ENCODE peak calls at places on chromosomes 4 and X, in six cellular contexts. P, K, R, W, Y and N are unnamed samples.

GRCh38 chrX:1400049-1400448 is 8.1 kb upstream of the SLC25A6 start:
- DNase-seq in P (no peak), K (no peak), R (no peak), W (no peak), Y (no peak), N (no peak)

GRCh38 chr4:103497692-103498091 is 222.1 kb downstream of the TACR3 start:
- DNase-seq in P (no peak), K (no peak), R (no peak), W (no peak), Y (no peak), N (no peak)

GRCh38 chrX:10429908-10430307 is 190.5 kb downstream of the MID1 start:
- DNase-seq in P (no peak), K (no peak), R (no peak), W (no peak), Y (no peak), N (no peak)

GRCh38 chr4:122045533-122045932 is 93.7 kb upstream of the TRPC3 start:
- DNase-seq in P (no peak), K (peak), R (peak), W (peak), Y (peak), N (no peak)

GRCh38 chrX:97482901-97483300 is 599.2 kb downstream of the RPA4 start:
- DNase-seq in P (no peak), K (no peak), R (no peak), W (no peak), Y (no peak), N (no peak)

GRCh38 chr4:55363618-55364420 is 17.8 kb downstream of the SRD5A3 start:
- DNase-seq in P (peak), K (no peak), R (no peak), W (no peak), Y (peak), N (no peak)

GRCh38 chr4:185708348-185708747 is 103.6 kb downstream of the SORBS2 start:
- DNase-seq in P (no peak), K (peak), R (peak), W (no peak), Y (peak), N (no peak)

GRCh38 chrX:138996268-138996667 is 284.8 kb upstream of the FGF13 start:
- DNase-seq in P (no peak), K (no peak), R (no peak), W (no peak), Y (no peak), N (no peak)

GRCh38 chrX:135535077-135535630 is 14.7 kb downstream of the INTS6L start:
- DNase-seq in P (no peak), K (no peak), R (no peak), W (no peak), Y (no peak), N (no peak)

GRCh38 chrX:51955200-51955599 is 61.8 kb downstream of the MAGED1 start:
- DNase-seq in P (no peak), K (no peak), R (no peak), W (no peak), Y (no peak), N (no peak)

GRCh38 chr4:32290102-32290501 is 1569.9 kb downstream of the PCDH7 start:
- DNase-seq in P (no peak), K (no peak), R (no peak), W (no peak), Y (no peak), N (no peak)

GRCh38 chrX:24498181-24498580 is 33.1 kb downstream of the PDK3 start:
- DNase-seq in P (no peak), K (peak), R (peak), W (peak), Y (peak), N (no peak)

GRCh38 chr4:67282749-67283148 is 262.6 kb downstream of the CENPC start:
- DNase-seq in P (no peak), K (no peak), R (no peak), W (no peak), Y (no peak), N (no peak)

GRCh38 chr4:150126201-150126879 is 48.1 kb downstream of the DCLK2 start:
- DNase-seq in P (no peak), K (peak), R (no peak), W (no peak), Y (peak), N (no peak)

GRCh38 chr4:93384897-93385296 is 443.7 kb upstream of the ATOH1 start:
- DNase-seq in P (no peak), K (no peak), R (no peak), W (no peak), Y (no peak), N (no peak)

GRCh38 chr4:75513529-75514130 is 573 bp downstream of the RCHY1 start:
- DNase-seq in P (no peak), K (no peak), R (no peak), W (no peak), Y (peak), N (no peak)

GRCh38 chr4:80309301-80310004 is 26.1 kb upstream of the CFAP299 start:
- DNase-seq in P (no peak), K (peak), R (peak), W (no peak), Y (peak), N (no peak)

GRCh38 chr4:627751-628150 is 2.4 kb downstream of the PDE6B start:
- DNase-seq in P (no peak), K (no peak), R (no peak), W (no peak), Y (no peak), N (no peak)

GRCh38 chr4:184416913-184417734 is 57.2 kb downstream of the IRF2 start:
- DNase-seq in P (no peak), K (no peak), R (peak), W (no peak), Y (peak), N (peak)

GRCh38 chr4:47017494-47017893 is 13.9 kb upstream of the GABRB1 start:
- DNase-seq in P (no peak), K (no peak), R (no peak), W (no peak), Y (no peak), N (no peak)

GRCh38 chrX:124338733-124339514 is 6.5 kb downstream of the TEX13D start:
- DNase-seq in P (no peak), K (no peak), R (no peak), W (no peak), Y (no peak), N (no peak)

GRCh38 chr4:38889143-38889542 is 21.5 kb downstream of the FAM114A1 start:
- DNase-seq in P (no peak), K (peak), R (peak), W (no peak), Y (peak), N (no peak)

GRCh38 chr4:2186133-2186864 is 55.6 kb downstream of the HAUS3 start:
- DNase-seq in P (no peak), K (no peak), R (no peak), W (peak), Y (peak), N (no peak)